ENCODE peak calls at places on chromosomes 1 and 21, in seven cellular contexts. V, G, Z, M, I, D and R are unnamed samples.

GRCh38 chr1:178684542-178685000 is 40.5 kb upstream of the RALGPS2 start:
- DNase-seq in D (peak), G (peak), V (no peak), Z (no peak), I (peak), M (no peak), R (no peak)

GRCh38 chr1:91553196-91553595 is 52.5 kb downstream of the CDC7 start:
- DNase-seq in Z (no peak), I (peak), G (peak), V (no peak), D (no peak), M (no peak), R (no peak)

GRCh38 chr1:56915960-56916359 is 49.9 kb downstream of the C8B start:
- DNase-seq in M (no peak), I (no peak), D (no peak), V (no peak), Z (no peak), G (no peak), R (no peak)

GRCh38 chr1:62250126-62250726 is 55.6 kb downstream of the L1TD1 start:
- DNase-seq in V (no peak), G (no peak), Z (no peak), D (no peak), I (no peak), M (no peak), R (no peak)

GRCh38 chr21:41316641-41317392 is at the start of gene FAM3B:
- DNase-seq in Z (peak), D (peak), I (no peak), G (no peak), M (peak), V (peak), R (peak)

GRCh38 chr1:36857761-36858160 is 176.6 kb downstream of the GRIK3 start:
- DNase-seq in V (no peak), M (no peak), I (no peak), Z (no peak), D (no peak), G (no peak), R (no peak)

GRCh38 chr1:5994713-5995621 is 2.7 kb upstream of the NPHP4 start:
- DNase-seq in G (no peak), Z (no peak), M (no peak), I (no peak), V (no peak), D (no peak), R (no peak)

GRCh38 chr1:240217398-240217797 is 125.7 kb downstream of the FMN2 start:
- DNase-seq in V (no peak), D (no peak), Z (no peak), M (no peak), G (peak), I (no peak), R (no peak)

GRCh38 chr1:68479501-68479900 is 17.4 kb downstream of the DEPDC1 start:
- DNase-seq in M (no peak), G (no peak), D (no peak), V (no peak), Z (no peak), I (no peak), R (no peak)

GRCh38 chr1:10778640-10779039 is 17.8 kb downstream of the CASZ1 start:
- DNase-seq in Z (no peak), M (no peak), I (no peak), D (no peak), G (no peak), V (no peak), R (no peak)

GRCh38 chr1:237901284-237901870 is 10.7 kb upstream of the ZP4 start:
- DNase-seq in Z (peak), I (no peak), V (no peak), M (peak), G (no peak), D (peak), R (no peak)

GRCh38 chr1:41495171-41495948 is 10.9 kb upstream of the EDN2 start:
- DNase-seq in Z (peak), V (no peak), I (peak), D (no peak), G (peak), M (peak), R (peak)

GRCh38 chr1:172431721-172432192 is 11.3 kb downstream of the C1orf105 start:
- DNase-seq in G (no peak), M (peak), V (no peak), I (no peak), D (peak), Z (peak), R (no peak)

GRCh38 chr21:42760361-42760970 is 107.0 kb downstream of the PDE9A start:
- DNase-seq in Z (no peak), V (no peak), I (no peak), D (no peak), G (no peak), M (no peak), R (no peak)

GRCh38 chr21:31671931-31672330 is 12.4 kb downstream of the SOD1 start:
- DNase-seq in M (no peak), D (no peak), I (no peak), Z (peak), V (no peak), G (no peak), R (no peak)

GRCh38 chr1:219433471-219434131 is 179.3 kb downstream of the ZC3H11B start:
- DNase-seq in M (no peak), V (no peak), Z (no peak), I (no peak), D (no peak), G (no peak), R (no peak)

GRCh38 chr1:6125366-6125765 is 54.8 kb downstream of the CHD5 start:
- DNase-seq in M (no peak), Z (no peak), G (no peak), D (no peak), V (no peak), I (no peak), R (no peak)

GRCh38 chr1:52707927-52708655 is 9.9 kb upstream of the COA7 start:
- DNase-seq in G (peak), V (no peak), I (peak), D (peak), Z (no peak), M (no peak), R (no peak)

GRCh38 chr21:27130152-27130551 is 163.3 kb upstream of the ADAMTS5 start:
- DNase-seq in M (no peak), D (no peak), G (no peak), I (no peak), V (no peak), Z (no peak), R (no peak)

GRCh38 chr21:27129215-27129614 is 162.3 kb upstream of the ADAMTS5 start:
- DNase-seq in V (no peak), Z (no peak), M (peak), G (no peak), D (no peak), I (no peak), R (no peak)

GRCh38 chr21:27129694-27130093 is 162.8 kb upstream of the ADAMTS5 start:
- DNase-seq in G (no peak), D (no peak), I (no peak), Z (no peak), V (no peak), M (no peak), R (no peak)

GRCh38 chr21:27132270-27132669 is 165.4 kb upstream of the ADAMTS5 start:
- DNase-seq in Z (no peak), D (no peak), I (peak), V (no peak), G (peak), M (peak), R (no peak)

GRCh38 chr21:27134513-27134912 is 167.6 kb upstream of the ADAMTS5 start:
- DNase-seq in G (peak), D (no peak), M (no peak), V (no peak), I (peak), Z (no peak), R (no peak)
- H3K23ac ChIP-seq in G (no peak), D (no peak), M (no peak), V (no peak), I (no peak), Z (no peak), R (no peak)

DNA sequence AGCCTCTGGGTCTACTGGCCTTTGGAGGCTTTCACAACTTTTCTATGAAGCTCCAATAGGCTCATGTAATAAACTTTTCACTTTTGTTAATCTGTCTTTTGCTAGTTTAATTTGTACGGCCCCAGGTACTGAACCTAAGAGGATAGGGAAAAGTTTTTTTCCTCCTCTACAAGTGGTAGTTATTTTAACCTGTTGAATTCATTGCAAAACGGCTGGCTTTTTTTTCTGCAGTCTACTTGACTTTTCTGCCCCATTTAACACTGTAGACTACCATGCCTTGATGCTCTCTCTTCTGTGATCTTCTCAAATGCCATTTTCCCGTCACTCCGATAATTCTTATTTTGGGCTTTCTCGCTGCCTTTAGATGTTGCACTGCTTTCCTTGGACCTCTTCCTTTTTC is 43.6 kb upstream of the DR1 start:
- DNase-seq in I (no peak), M (no peak), D (no peak), V (no peak), G (no peak), Z (no peak), R (no peak)
- H3K23ac ChIP-seq in I (no peak), M (no peak), D (no peak), V (no peak), G (no peak), Z (no peak), R (no peak)

GRCh38 chr1:210400043-210400840 is 71.5 kb downstream of the HHAT start:
- DNase-seq in G (peak), I (peak), D (peak), Z (peak), V (peak), M (peak), R (peak)

GRCh38 chr1:210397252-210397651 is 68.5 kb downstream of the HHAT start:
- DNase-seq in Z (no peak), V (no peak), M (no peak), G (peak), I (no peak), D (no peak), R (no peak)

GRCh38 chr1:210397681-210398080 is 69.0 kb downstream of the HHAT start:
- DNase-seq in I (no peak), V (no peak), D (no peak), G (no peak), Z (no peak), M (no peak), R (no peak)

GRCh38 chr1:210396541-210396940 is 67.8 kb downstream of the HHAT start:
- DNase-seq in D (no peak), Z (no peak), G (no peak), I (no peak), M (no peak), V (no peak), R (no peak)

DNA sequence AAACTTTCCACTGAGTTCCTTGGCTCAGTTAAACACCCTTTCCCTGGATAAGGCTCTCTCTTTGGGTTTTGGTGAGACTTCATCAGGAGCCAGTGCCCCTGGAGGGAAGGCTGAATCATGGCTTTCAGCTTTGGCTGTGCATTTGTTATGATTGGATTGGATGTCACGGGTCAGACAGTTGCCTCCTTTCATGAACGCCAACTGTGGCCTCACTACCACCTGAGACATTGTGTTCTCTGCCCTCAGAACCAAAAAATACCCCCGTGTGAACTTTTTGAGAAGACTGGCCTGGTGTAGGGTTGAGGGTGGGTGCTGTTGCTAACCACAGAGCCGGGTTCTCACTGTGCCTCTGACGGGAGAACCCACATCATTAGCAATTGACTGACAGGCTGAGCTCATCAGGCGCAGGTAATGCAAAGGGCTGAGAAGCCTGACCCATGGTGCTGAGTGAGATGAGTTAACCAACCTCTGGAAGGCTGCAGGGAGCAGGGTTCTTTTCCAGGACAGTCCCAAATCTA is 65.6 kb downstream of the HHAT start:
- DNase-seq in V (no peak), G (peak), I (peak), D (no peak), M (no peak), Z (no peak), R (no peak)
- H3K23ac ChIP-seq in V (no peak), G (peak), I (no peak), D (no peak), M (no peak), Z (no peak), R (no peak)

GRCh38 chr1:204003536-204003935 is 69.4 kb upstream of the SOX13 start:
- DNase-seq in M (no peak), V (no peak), D (no peak), G (no peak), Z (no peak), I (no peak), R (no peak)
- H3K23ac ChIP-seq in M (no peak), V (no peak), D (no peak), G (no peak), Z (no peak), I (no peak), R (no peak)

GRCh38 chr1:40395211-40396175 is 22.0 kb downstream of the SMAP2 start:
- DNase-seq in Z (no peak), I (no peak), D (no peak), V (no peak), G (no peak), M (peak), R (no peak)

GRCh38 chr1:40401427-40402201 is 28.1 kb downstream of the SMAP2 start:
- DNase-seq in D (no peak), G (no peak), M (no peak), V (no peak), Z (no peak), I (no peak), R (no peak)

GRCh38 chr1:40397258-40397657 is 23.7 kb downstream of the SMAP2 start:
- DNase-seq in M (no peak), G (no peak), V (no peak), Z (no peak), I (no peak), D (no peak), R (no peak)

GRCh38 chr1:40396420-40396819 is 22.9 kb downstream of the SMAP2 start:
- DNase-seq in D (no peak), V (no peak), G (no peak), M (no peak), I (no peak), Z (no peak), R (no peak)

DNA sequence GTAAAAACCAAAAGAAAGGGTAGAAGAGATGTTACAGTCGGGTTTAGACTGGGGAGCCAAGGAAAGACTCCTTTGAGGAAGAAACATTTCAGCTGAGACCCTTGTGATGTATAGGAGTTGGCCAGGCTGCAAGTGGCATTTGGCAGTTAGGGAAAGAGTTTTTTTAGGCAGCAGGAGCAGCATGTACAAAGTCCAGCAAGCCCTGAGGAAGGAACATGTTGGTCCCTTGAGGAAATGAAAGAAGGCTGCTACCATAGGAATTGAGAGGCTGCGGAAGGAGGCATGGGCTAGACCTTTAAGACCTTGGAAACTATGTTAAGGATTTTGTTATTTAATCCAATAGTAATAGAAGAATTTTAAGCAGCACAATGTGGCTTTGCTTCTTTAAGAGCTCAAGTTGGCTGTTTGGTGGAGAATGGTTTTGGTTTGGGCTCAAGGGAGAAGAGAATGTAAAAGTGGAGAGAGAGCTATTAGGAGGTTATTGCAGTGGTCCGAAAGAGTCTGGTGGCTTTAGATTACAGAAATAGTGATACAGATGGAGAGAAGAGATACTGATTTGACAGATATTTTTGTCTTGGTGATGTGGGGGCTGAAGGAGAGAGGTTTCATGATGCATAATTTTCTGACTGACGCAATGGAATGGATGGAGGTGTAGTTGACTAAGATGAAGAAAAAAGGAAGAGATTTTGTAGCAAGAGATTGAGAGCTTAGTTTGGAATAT is 26.6 kb downstream of the SMAP2 start:
- DNase-seq in Z (no peak), I (no peak), D (no peak), V (no peak), G (no peak), M (no peak), R (no peak)
- H3K23ac ChIP-seq in Z (no peak), I (no peak), D (no peak), V (no peak), G (no peak), M (no peak), R (no peak)

GRCh38 chr1:47181955-47182680 is 7.7 kb downstream of the PDZK1IP1 start:
- DNase-seq in V (no peak), M (no peak), Z (no peak), G (peak), D (no peak), I (no peak), R (no peak)

GRCh38 chr1:47180603-47181094 is 9.2 kb downstream of the PDZK1IP1 start:
- DNase-seq in G (no peak), Z (no peak), M (no peak), V (no peak), I (no peak), D (no peak), R (no peak)

GRCh38 chr1:47182681-47183235 is 7.1 kb downstream of the PDZK1IP1 start:
- DNase-seq in I (no peak), D (no peak), Z (no peak), V (no peak), M (no peak), G (no peak), R (no peak)

GRCh38 chr1:47179988-47180563 is 9.8 kb downstream of the PDZK1IP1 start:
- DNase-seq in Z (no peak), D (no peak), M (no peak), I (no peak), G (no peak), V (no peak), R (no peak)

DNA sequence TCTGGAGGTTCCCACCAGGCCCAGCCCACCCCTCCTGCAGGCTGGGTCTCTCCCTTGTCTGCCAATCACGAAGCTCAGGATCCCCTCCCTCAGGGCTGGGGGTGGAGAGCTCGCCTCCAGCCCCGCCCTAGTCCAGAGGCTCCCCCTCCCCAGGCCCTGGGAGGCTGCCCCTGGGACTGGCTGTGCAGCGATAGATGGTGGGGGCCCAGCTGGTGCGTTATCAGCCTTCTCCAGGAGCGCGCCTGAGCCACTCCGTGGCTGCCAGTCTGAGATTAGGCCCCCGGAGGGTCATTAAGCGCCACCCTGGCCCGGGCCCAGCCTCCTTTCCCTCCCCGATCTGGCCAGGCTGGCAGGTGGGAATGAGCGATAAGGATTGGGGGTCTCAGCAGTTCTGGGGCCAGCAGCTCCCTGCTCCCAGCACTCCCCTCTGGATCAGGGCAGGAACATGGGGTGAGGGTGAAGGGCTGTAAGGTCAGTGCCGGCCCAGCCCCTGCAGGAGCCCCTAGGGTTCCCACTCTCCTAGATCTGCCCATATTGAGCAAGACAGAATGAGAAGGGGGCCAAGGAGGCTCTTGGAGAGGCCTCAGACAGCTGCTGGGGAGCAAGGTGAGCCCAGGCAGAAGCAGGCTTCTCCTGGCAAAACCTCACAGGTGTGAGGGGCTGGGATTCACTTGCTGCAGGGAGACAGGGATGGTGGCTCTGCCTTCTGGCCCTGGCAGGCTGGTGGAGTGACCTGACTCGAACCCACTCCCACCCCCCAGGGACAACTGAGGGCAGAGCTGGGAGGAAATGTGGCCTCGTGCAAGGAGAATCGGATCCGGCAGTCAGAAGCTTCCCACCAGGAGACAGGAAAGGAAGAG is 8.5 kb downstream of the PDZK1IP1 start:
- DNase-seq in I (no peak), G (no peak), M (peak), V (no peak), D (no peak), Z (peak), R (no peak)
- H3K23ac ChIP-seq in I (no peak), G (no peak), M (no peak), V (peak), D (no peak), Z (no peak), R (no peak)

GRCh38 chr1:147756336-147756735 is 4.1 kb downstream of the GJA5 start:
- DNase-seq in G (no peak), D (no peak), Z (no peak), V (no peak), M (peak), I (no peak), R (no peak)

GRCh38 chr1:147757015-147757990 is 3.1 kb downstream of the GJA5 start:
- DNase-seq in D (peak), G (no peak), I (no peak), V (no peak), Z (no peak), M (peak), R (no peak)

GRCh38 chr1:147762233-147763024 is 2.0 kb upstream of the GJA5 start:
- DNase-seq in G (no peak), M (no peak), I (no peak), D (peak), V (no peak), Z (no peak), R (no peak)

GRCh38 chr1:147760481-147761260 is at the start of gene GJA5:
- DNase-seq in G (no peak), I (no peak), V (no peak), Z (no peak), M (no peak), D (peak), R (no peak)

GRCh38 chr1:147758379-147759100 is 1.9 kb downstream of the GJA5 start:
- DNase-seq in G (no peak), I (no peak), V (no peak), M (no peak), Z (no peak), D (no peak), R (no peak)
- H3K23ac ChIP-seq in G (no peak), I (no peak), V (peak), M (no peak), Z (no peak), D (no peak), R (no peak)

DNA sequence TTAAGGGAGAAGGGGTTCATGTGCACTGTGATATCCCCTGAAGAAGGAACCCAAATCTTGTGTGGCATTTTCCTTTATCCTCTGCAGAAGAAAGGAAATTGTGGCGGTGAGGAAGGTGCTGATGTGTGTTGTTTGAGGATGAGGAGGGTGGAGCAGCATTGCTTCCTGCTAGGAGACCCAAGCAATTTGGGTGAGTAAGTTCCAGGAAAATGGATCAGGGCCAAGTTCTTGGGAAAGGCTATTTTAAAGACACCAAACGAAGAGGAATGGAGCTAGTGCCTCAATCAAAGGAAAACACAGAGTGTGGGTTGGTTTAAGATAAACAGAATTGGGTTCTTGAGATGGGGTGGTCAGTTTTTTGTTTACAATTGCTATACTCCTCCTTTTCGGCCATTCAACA is 86.7 kb upstream of the MARK1 start:
- DNase-seq in Z (no peak), G (no peak), D (no peak), V (no peak), M (no peak), I (no peak), R (no peak)
- H3K23ac ChIP-seq in Z (no peak), G (no peak), D (peak), V (no peak), M (no peak), I (peak), R (no peak)